ENCODE peak calls at places on chromosome 3, in ten cellular contexts. One of them, this sample, is unnamed.

GRCh38 chr3:105907790-105908189 is 39.0 kb upstream of the CBLB start:
- DNase-seq in fibroblast of the aortic adventitia: peak; percentile 58
- DNase-seq in AG10803: peak; percentile 15
- DNase-seq in activated naive CD8-positive, alpha-beta T cell treated with anti-CD3 and anti-CD28 coated beads, Interleukin-2, amount 50 U/mL, for 24 hours: no peak
- DNase-seq in fibroblast of lung: no peak
- DNase-seq in keratinocyte: no peak
- DNase-seq in lower leg skin: no peak
- DNase-seq in activated effector memory CD4-positive, alpha-beta T cell treated with anti-CD3 and anti-CD28 coated beads, Interleukin-2, amount 50 U/mL, for 16 hours: no peak
- DNase-seq in NCI-H187: no peak
- DNase-seq in ureter: no peak
- DNase-seq in this sample: no peak

GRCh38 chr3:149547954-149548728 is 73.6 kb downstream of the TM4SF4 start:
- DNase-seq in fibroblast of the aortic adventitia: peak; percentile 98
- DNase-seq in AG10803: peak; percentile 90
- DNase-seq in activated naive CD8-positive, alpha-beta T cell treated with anti-CD3 and anti-CD28 coated beads, Interleukin-2, amount 50 U/mL, for 24 hours: no peak
- DNase-seq in fibroblast of lung: peak; percentile 96
- DNase-seq in keratinocyte: no peak
- DNase-seq in lower leg skin: no peak
- DNase-seq in activated effector memory CD4-positive, alpha-beta T cell treated with anti-CD3 and anti-CD28 coated beads, Interleukin-2, amount 50 U/mL, for 16 hours: no peak
- DNase-seq in NCI-H187: no peak
- DNase-seq in ureter: no peak
- DNase-seq in this sample: peak; percentile 90

GRCh38 chr3:81152156-81152555 is 609.3 kb downstream of the GBE1 start:
- DNase-seq in fibroblast of the aortic adventitia: no peak
- DNase-seq in AG10803: no peak
- DNase-seq in activated naive CD8-positive, alpha-beta T cell treated with anti-CD3 and anti-CD28 coated beads, Interleukin-2, amount 50 U/mL, for 24 hours: no peak
- DNase-seq in fibroblast of lung: peak; percentile 0
- DNase-seq in keratinocyte: no peak
- DNase-seq in lower leg skin: no peak
- DNase-seq in activated effector memory CD4-positive, alpha-beta T cell treated with anti-CD3 and anti-CD28 coated beads, Interleukin-2, amount 50 U/mL, for 16 hours: no peak
- DNase-seq in NCI-H187: no peak
- DNase-seq in ureter: no peak
- DNase-seq in this sample: no peak

GRCh38 chr3:112519424-112520001 is 20.2 kb upstream of the BTLA start:
- DNase-seq in fibroblast of the aortic adventitia: peak; percentile 92
- DNase-seq in AG10803: peak; percentile 70
- DNase-seq in activated naive CD8-positive, alpha-beta T cell treated with anti-CD3 and anti-CD28 coated beads, Interleukin-2, amount 50 U/mL, for 24 hours: no peak
- DNase-seq in fibroblast of lung: peak; percentile 59
- DNase-seq in keratinocyte: no peak
- DNase-seq in lower leg skin: no peak
- DNase-seq in activated effector memory CD4-positive, alpha-beta T cell treated with anti-CD3 and anti-CD28 coated beads, Interleukin-2, amount 50 U/mL, for 16 hours: no peak
- DNase-seq in NCI-H187: peak; percentile 0
- DNase-seq in ureter: no peak
- DNase-seq in this sample: peak; percentile 66

GRCh38 chr3:116863842-116864626 is 154.5 kb downstream of the TUSC7 start:
- DNase-seq in fibroblast of the aortic adventitia: peak; percentile 57
- DNase-seq in AG10803: peak; percentile 23
- DNase-seq in activated naive CD8-positive, alpha-beta T cell treated with anti-CD3 and anti-CD28 coated beads, Interleukin-2, amount 50 U/mL, for 24 hours: no peak
- DNase-seq in fibroblast of lung: peak; percentile 42
- DNase-seq in keratinocyte: no peak
- DNase-seq in lower leg skin: no peak
- DNase-seq in activated effector memory CD4-positive, alpha-beta T cell treated with anti-CD3 and anti-CD28 coated beads, Interleukin-2, amount 50 U/mL, for 16 hours: no peak
- DNase-seq in NCI-H187: no peak
- DNase-seq in ureter: no peak
- DNase-seq in this sample: peak; percentile 6

GRCh38 chr3:43998841-43999805 is 242.6 kb upstream of the TOPAZ1 start:
- DNase-seq in fibroblast of the aortic adventitia: peak; percentile 54
- DNase-seq in AG10803: peak; percentile 70
- DNase-seq in activated naive CD8-positive, alpha-beta T cell treated with anti-CD3 and anti-CD28 coated beads, Interleukin-2, amount 50 U/mL, for 24 hours: peak; percentile 19
- DNase-seq in fibroblast of lung: peak; percentile 40
- DNase-seq in keratinocyte: no peak
- DNase-seq in lower leg skin: peak; percentile 80
- DNase-seq in activated effector memory CD4-positive, alpha-beta T cell treated with anti-CD3 and anti-CD28 coated beads, Interleukin-2, amount 50 U/mL, for 16 hours: no peak
- DNase-seq in NCI-H187: peak; percentile 23
- DNase-seq in ureter: no peak
- DNase-seq in this sample: peak; percentile 89

GRCh38 chr3:100941046-100941445 is 52.2 kb downstream of the ABI3BP start:
- DNase-seq in fibroblast of the aortic adventitia: no peak
- DNase-seq in AG10803: no peak
- DNase-seq in activated naive CD8-positive, alpha-beta T cell treated with anti-CD3 and anti-CD28 coated beads, Interleukin-2, amount 50 U/mL, for 24 hours: no peak
- DNase-seq in fibroblast of lung: no peak
- DNase-seq in keratinocyte: peak; percentile 57
- DNase-seq in lower leg skin: peak; percentile 88
- DNase-seq in activated effector memory CD4-positive, alpha-beta T cell treated with anti-CD3 and anti-CD28 coated beads, Interleukin-2, amount 50 U/mL, for 16 hours: no peak
- DNase-seq in NCI-H187: no peak
- DNase-seq in ureter: no peak
- DNase-seq in this sample: no peak

GRCh38 chr3:183980408-183980807 is 37.3 kb downstream of the ABCC5 start:
- DNase-seq in fibroblast of the aortic adventitia: no peak
- DNase-seq in AG10803: peak; percentile 10
- DNase-seq in activated naive CD8-positive, alpha-beta T cell treated with anti-CD3 and anti-CD28 coated beads, Interleukin-2, amount 50 U/mL, for 24 hours: no peak
- DNase-seq in fibroblast of lung: no peak
- DNase-seq in keratinocyte: no peak
- DNase-seq in lower leg skin: no peak
- DNase-seq in activated effector memory CD4-positive, alpha-beta T cell treated with anti-CD3 and anti-CD28 coated beads, Interleukin-2, amount 50 U/mL, for 16 hours: no peak
- DNase-seq in NCI-H187: peak; percentile 80
- DNase-seq in ureter: no peak
- DNase-seq in this sample: no peak

GRCh38 chr3:33218072-33218445 is 551 bp downstream of the SUSD5 start:
- DNase-seq in fibroblast of the aortic adventitia: peak; percentile 28
- DNase-seq in AG10803: no peak
- DNase-seq in activated naive CD8-positive, alpha-beta T cell treated with anti-CD3 and anti-CD28 coated beads, Interleukin-2, amount 50 U/mL, for 24 hours: no peak
- DNase-seq in fibroblast of lung: peak; percentile 24
- DNase-seq in keratinocyte: no peak
- DNase-seq in lower leg skin: no peak
- DNase-seq in activated effector memory CD4-positive, alpha-beta T cell treated with anti-CD3 and anti-CD28 coated beads, Interleukin-2, amount 50 U/mL, for 16 hours: no peak
- DNase-seq in NCI-H187: no peak
- DNase-seq in ureter: no peak
- DNase-seq in this sample: no peak